ENCODE peak calls at places on chromosome X, in six cellular contexts. P is GM13977; N is H9; B is testis; A is cardiac fibroblast; S is CD4-positive, alpha-beta T cell. X is an unnamed sample.

GRCh38 chrX:113212052-113212451 is 371.4 kb upstream of the AMOT start:
- DNase-seq in N (no peak), B (no peak), P (no peak), A (no peak), S (no peak), X (no peak)

GRCh38 chrX:9378980-9379696 is 85.7 kb upstream of the TBL1X start:
- DNase-seq in S (no peak), A (peak), B (no peak), P (no peak), N (no peak), X (no peak)

GRCh38 chrX:124555036-124555595 is 208.8 kb downstream of the SH2D1A start:
- DNase-seq in A (peak), S (no peak), P (no peak), B (no peak), N (no peak), X (peak)

GRCh38 chrX:3526749-3527148 is 180.3 kb upstream of the MXRA5 start:
- DNase-seq in S (no peak), P (no peak), N (no peak), B (no peak), A (peak), X (no peak)

GRCh38 chrX:153692611-153693156 is 5.0 kb downstream of the SLC6A8 start:
- DNase-seq in B (no peak), S (no peak), N (no peak), P (no peak), A (no peak), X (no peak)

GRCh38 chrX:107146670-107147069 is 28.0 kb upstream of the RBM41 start:
- DNase-seq in A (peak), S (no peak), P (no peak), B (peak), N (no peak), X (no peak)

GRCh38 chrX:22800806-22801205 is 199.0 kb upstream of the DDX53 start:
- DNase-seq in P (no peak), N (no peak), S (no peak), B (no peak), A (peak), X (no peak)

GRCh38 chrX:139739138-139739537 is 31.2 kb upstream of the MCF2 start:
- DNase-seq in P (no peak), A (peak), N (no peak), B (no peak), S (no peak), X (peak)

GRCh38 chrX:46573331-46573895 is at the start of gene CHST7:
- DNase-seq in P (peak), N (peak), A (peak), S (peak), B (peak), X (peak)

GRCh38 chrX:153397256-153397960 is 3.7 kb downstream of the PNMA6E start:
- DNase-seq in N (no peak), A (no peak), P (no peak), B (no peak), S (no peak), X (no peak)

GRCh38 chrX:30067677-30068076 is 147.7 kb upstream of the MAGEB2 start:
- DNase-seq in A (no peak), N (no peak), S (no peak), B (no peak), P (no peak), X (no peak)
- TF ChIP-seq CTCF in A (no peak), N (no peak), S (no peak), B (no peak), P (no peak), X (no peak)

DNA sequence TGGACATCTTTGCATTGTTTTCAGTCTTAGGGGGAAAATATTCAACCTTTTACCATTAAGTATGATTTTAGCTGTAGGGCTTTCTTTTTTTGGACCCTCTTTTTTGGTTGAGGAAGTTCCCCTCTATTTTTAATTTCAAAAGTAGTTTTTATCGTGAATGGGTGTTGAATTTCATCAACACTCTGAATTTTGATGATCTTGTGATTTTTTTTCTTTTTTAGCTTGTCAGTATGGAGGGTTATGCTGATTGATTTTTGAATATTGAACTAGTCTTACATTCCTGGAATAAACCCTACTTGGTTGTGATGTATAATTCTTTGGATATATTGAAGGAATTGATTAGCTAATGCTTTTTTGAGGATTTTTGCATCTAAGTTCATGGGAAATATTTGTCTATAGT is 1.7 kb downstream of the ZNF81 start:
- DNase-seq in P (no peak), A (no peak), S (no peak), B (no peak), N (no peak), X (no peak)
- TF ChIP-seq CTCF in P (no peak), A (no peak), S (no peak), B (no peak), N (no peak), X (no peak)

GRCh38 chrX:141642979-141643378 is 53.5 kb downstream of the SPANXA2 start:
- DNase-seq in N (no peak), S (no peak), A (peak), B (no peak), P (no peak), X (no peak)

GRCh38 chrX:141638601-141639000 is 49.1 kb downstream of the SPANXA2 start:
- DNase-seq in P (no peak), N (peak), A (no peak), S (no peak), B (no peak), X (no peak)

DNA sequence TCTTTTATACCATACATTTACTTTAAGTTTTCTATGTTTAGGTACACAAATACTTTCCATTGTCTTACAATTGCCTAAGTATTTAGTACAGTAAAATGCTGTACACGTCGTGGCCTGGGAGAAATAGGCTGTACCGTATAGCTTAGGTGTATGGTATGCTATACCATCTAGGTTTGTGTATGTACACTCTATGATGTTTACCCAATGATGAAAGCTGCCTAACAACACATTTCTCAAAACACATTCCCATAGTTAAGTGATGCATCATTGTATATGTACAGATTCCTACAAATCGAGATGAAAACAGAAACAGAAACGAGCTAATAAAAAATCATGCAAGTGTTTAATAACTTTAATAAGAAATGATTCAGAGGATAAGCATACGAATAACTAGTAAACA is 51.6 kb downstream of the SPANXA2 start:
- DNase-seq in A (no peak), P (no peak), B (no peak), N (no peak), S (no peak), X (no peak)
- TF ChIP-seq CTCF in A (no peak), P (no peak), B (no peak), N (no peak), S (no peak), X (no peak)

GRCh38 chrX:47587091-47587891 is 5.1 kb downstream of the TIMP1 start:
- DNase-seq in B (no peak), P (no peak), N (no peak), A (peak), S (no peak), X (no peak)

GRCh38 chrX:47583240-47583861 is 1.1 kb downstream of the TIMP1 start:
- DNase-seq in P (no peak), S (no peak), B (no peak), N (no peak), A (no peak), X (no peak)

GRCh38 chrX:47584714-47585113 is 2.5 kb downstream of the TIMP1 start:
- DNase-seq in S (no peak), A (peak), P (no peak), N (no peak), B (no peak), X (no peak)

GRCh38 chrX:47586043-47586787 is 4.0 kb downstream of the TIMP1 start:
- DNase-seq in N (no peak), A (no peak), B (no peak), S (no peak), P (no peak), X (no peak)

DNA sequence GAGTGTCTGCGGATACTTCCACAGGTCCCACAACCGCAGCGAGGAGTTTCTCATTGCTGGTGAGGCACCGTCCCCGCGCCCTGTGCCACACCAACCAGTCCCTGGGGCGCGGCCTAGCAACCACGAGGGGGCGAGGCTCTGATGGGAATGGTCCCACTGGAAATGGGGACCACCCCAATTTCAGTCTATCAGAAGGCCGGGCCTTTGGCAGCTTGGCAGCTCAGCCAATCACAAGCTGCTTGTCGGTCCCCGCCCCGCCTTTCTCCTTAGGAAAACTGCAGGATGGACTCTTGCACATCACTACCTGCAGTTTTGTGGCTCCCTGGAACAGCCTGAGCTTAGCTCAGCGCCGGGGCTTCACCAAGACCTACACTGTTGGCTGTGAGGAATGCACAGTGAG is 3.0 kb downstream of the TIMP1 start:
- DNase-seq in N (peak), P (no peak), S (no peak), A (no peak), B (no peak), X (no peak)
- TF ChIP-seq CTCF in N (no peak), P (no peak), S (no peak), A (no peak), B (no peak), X (no peak)

GRCh38 chrX:121405826-121406225 is 358.4 kb downstream of the GLUD2 start:
- DNase-seq in P (no peak), A (no peak), B (no peak), S (no peak), N (no peak), X (no peak)

GRCh38 chrX:121407627-121408026 is 360.2 kb downstream of the GLUD2 start:
- DNase-seq in P (no peak), N (peak), A (no peak), S (no peak), B (no peak), X (no peak)
- TF ChIP-seq CTCF in P (no peak), N (peak), A (no peak), S (no peak), B (no peak), X (no peak)